ENCODE peak calls at places on chromosomes 1 and 21, in seven cellular contexts. D is gastrocnemius medialis, P is IMR-90, O is HCT116, W is body of pancreas, G is right atrium auricular region, A is left ventricle myocardium inferior. L is an unnamed sample.

GRCh38 chr1:32447469-32448185 is 17.2 kb upstream of the ZBTB8B start:
- DNase-seq in D (no peak), P (peak; percentile 74), O (peak; percentile 46), W (no peak), G (no peak), A (no peak), L (no peak)

GRCh38 chr1:63794927-63795326 is 21.1 kb downstream of the ROR1 start:
- DNase-seq in D (no peak), P (peak; percentile 28), O (no peak), W (no peak), G (no peak), A (no peak), L (no peak)

GRCh38 chr1:41019353-41019745 is 2.2 kb downstream of the SLFNL1 start:
- DNase-seq in D (no peak), P (no peak), O (no peak), W (no peak), G (no peak), A (no peak), L (no peak)

GRCh38 chr21:14678987-14679574 is 133.0 kb upstream of the SAMSN1 start:
- DNase-seq in D (no peak), P (no peak), O (no peak), W (no peak), G (no peak), A (no peak), L (no peak)

GRCh38 chr1:170581041-170581440 is 49.1 kb downstream of the GORAB start:
- DNase-seq in D (no peak), P (no peak), O (no peak), W (no peak), G (no peak), A (peak; percentile 18), L (no peak)

GRCh38 chr1:243420968-243421675 is 165.3 kb downstream of the SDCCAG8 start:
- DNase-seq in D (no peak), P (no peak), O (no peak), W (no peak), G (no peak), A (no peak), L (no peak)

GRCh38 chr1:171257207-171258052 is 9.1 kb downstream of the FMO1 start:
- DNase-seq in D (no peak), P (no peak), O (no peak), W (peak; percentile 73), G (no peak), A (no peak), L (no peak)

GRCh38 chr21:15706686-15707085 is 23.1 kb upstream of the USP25 start:
- DNase-seq in D (no peak), P (peak; percentile 97), O (peak; percentile 81), W (no peak), G (no peak), A (no peak), L (no peak)

GRCh38 chr1:43774359-43774758 is 67.0 kb downstream of the ST3GAL3 start:
- DNase-seq in D (no peak), P (peak; percentile 84), O (no peak), W (no peak), G (no peak), A (no peak), L (no peak)

GRCh38 chr1:167229719-167230385 is 9.2 kb downstream of the POU2F1 start:
- DNase-seq in D (no peak), P (no peak), O (no peak), W (no peak), G (no peak), A (no peak), L (no peak)

GRCh38 chr1:53378061-53378460 is 50.2 kb upstream of the LRP8 start:
- DNase-seq in D (no peak), P (no peak), O (no peak), W (no peak), G (no peak), A (no peak), L (peak; percentile 21)

GRCh38 chr1:180946537-180947507 is 34.1 kb downstream of the KIAA1614 start:
- DNase-seq in D (no peak), P (no peak), O (no peak), W (no peak), G (no peak), A (no peak), L (no peak)

GRCh38 chr1:226888816-226889215 is 18.4 kb downstream of the PSEN2 start:
- DNase-seq in D (no peak), P (no peak), O (no peak), W (no peak), G (no peak), A (no peak), L (no peak)

DNA sequence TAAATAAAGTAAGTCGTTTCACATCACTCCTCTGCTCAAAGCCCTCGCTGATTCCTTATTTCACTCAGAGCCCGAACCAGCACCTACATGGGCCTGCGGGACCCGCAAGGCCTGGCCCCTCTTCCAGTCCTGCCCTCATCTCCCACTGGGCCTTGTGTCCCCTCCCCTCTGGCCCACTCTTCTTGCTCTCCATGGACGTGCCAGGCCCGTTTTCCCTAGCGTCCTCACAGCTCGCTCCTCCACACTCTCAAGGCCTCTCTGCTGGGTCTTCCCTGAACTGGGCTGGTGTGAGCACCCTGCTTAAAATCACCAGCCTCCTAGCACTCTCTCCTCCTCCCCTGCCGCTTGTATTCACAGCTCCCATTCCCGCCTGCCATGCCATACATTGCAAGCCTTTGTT is 237.9 kb downstream of the FOXD2 start:
- DNase-seq in D (no peak), P (no peak), O (no peak), W (no peak), G (peak; percentile 23), A (no peak), L (peak; percentile 50)
- H3K27ac ChIP-seq in D (no peak overlapping the region), P (no peak overlapping the region), O (no peak overlapping the region), W (no peak overlapping the region), G (no peak overlapping the region), A (no peak overlapping the region), L (no peak overlapping the region)

GRCh38 chr1:145964328-145965118 is at the start of the genes ANKRD34A and POLR3GL:
- DNase-seq in D (peak; percentile 97), P (peak; percentile 89), O (peak; percentile 92), W (peak; percentile 98), G (peak; percentile 97), A (peak; percentile 96), L (peak; percentile 98)
- TF ChIP-seq CTCF in D (no peak), P (no peak), O (no peak), W (no peak), G (peak; percentile 13), A (no peak), L (no peak)

GRCh38 chr1:115666702-115667101 is 24.9 kb downstream of the VANGL1 start:
- DNase-seq in D (peak; percentile 78), P (no peak), O (no peak), W (peak; percentile 89), G (no peak), A (peak; percentile 71), L (no peak)
- H3K27ac ChIP-seq in D (peak overlapping the region; percentile 42), P (no peak overlapping the region), O (no peak overlapping the region), W (no peak overlapping the region), G (peak overlapping the region; percentile 55), A (peak overlapping the region; percentile 80), L (peak overlapping the region; percentile 1)

DNA sequence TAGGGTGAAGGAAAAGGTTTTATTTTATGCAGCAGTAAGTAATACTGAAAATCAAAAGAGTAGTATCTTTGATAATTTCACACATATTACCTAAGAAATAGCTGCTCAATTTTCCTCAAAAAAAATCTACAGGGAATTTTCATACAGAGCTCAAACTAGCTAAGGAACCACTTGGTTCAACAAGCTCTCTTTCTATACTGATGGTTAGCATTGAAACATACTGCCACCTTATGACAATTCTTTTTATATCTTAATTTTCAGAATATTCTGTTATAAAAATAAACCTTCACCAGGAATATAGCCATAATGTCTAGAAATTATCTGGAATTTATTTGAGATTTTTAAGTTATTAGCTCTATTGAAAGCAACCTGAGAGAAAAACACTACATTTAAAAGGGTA is 142.1 kb downstream of the DPYD start:
- DNase-seq in D (no peak), P (peak; percentile 24), O (no peak), W (no peak), G (no peak), A (no peak), L (no peak)
- TF ChIP-seq CTCF in D (no peak), P (peak; percentile 23), O (no peak), W (no peak), G (peak; percentile 29), A (peak; percentile 17), L (no peak)

DNA sequence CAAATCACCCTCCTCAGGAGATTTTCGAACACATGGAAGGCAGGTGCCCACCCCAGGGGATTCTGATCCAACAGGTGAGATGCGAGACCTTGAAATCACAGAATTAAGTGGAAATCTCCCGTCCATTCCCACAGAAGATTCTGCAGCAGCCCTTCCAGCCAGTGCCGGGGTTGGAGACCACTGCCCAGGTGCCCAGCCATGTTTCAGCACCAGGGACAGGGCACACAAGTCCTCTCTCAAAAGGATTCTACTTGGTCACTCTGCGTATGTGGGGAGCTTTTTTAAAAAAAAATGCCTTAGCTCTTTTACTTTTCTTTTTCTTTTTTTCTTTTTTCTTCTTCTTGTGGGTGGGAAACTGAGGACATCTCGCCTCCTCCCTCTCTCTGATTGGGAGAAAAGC is 80.7 kb downstream of the VWA5B1 start:
- DNase-seq in D (no peak), P (peak; percentile 22), O (no peak), W (no peak), G (no peak), A (no peak), L (no peak)
- H3K27ac ChIP-seq in D (no peak overlapping the region), P (no peak overlapping the region), O (no peak overlapping the region), W (no peak overlapping the region), G (no peak overlapping the region), A (no peak overlapping the region), L (no peak overlapping the region)

GRCh38 chr1:221765527-221765926 is 23.6 kb upstream of the DUSP10 start:
- DNase-seq in D (no peak), P (no peak), O (no peak), W (no peak), G (no peak), A (no peak), L (no peak)

GRCh38 chr1:221772107-221772506 is 30.2 kb upstream of the DUSP10 start:
- DNase-seq in D (no peak), P (peak; percentile 48), O (no peak), W (no peak), G (no peak), A (no peak), L (no peak)

GRCh38 chr1:221773383-221773782 is 31.5 kb upstream of the DUSP10 start:
- DNase-seq in D (no peak), P (no peak), O (no peak), W (no peak), G (no peak), A (no peak), L (no peak)

GRCh38 chr1:221766210-221766609 is 24.3 kb upstream of the DUSP10 start:
- DNase-seq in D (no peak), P (peak; percentile 83), O (no peak), W (no peak), G (no peak), A (no peak), L (no peak)

DNA sequence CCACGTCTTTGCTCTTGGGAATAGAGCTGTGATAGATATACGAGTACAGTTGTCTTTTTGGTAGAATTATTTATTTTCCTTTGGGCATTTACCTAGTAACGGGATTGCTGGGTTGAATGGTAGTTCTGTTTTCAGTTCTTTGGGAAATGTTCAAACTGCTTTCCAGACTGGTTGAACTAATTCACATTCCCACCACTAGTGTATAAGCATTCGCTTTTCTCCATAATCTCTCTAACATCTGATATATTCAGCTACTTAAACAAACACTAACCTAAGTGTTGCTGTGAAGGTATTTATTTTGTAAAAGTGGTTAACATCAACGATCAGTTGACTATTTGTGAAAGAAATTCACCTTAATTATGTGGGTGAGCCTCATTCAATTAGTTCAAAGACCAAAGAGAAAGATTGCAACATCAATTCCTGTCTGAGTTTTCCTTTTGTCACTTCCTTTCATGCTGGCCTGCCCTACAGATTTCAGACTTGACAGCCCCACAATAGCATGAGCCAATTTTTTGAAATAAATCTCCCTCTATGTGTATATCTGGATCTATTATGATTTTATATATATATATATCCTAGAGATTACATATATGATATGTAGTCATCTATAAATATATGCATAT is 26.7 kb upstream of the DUSP10 start:
- DNase-seq in D (no peak), P (no peak), O (no peak), W (no peak), G (no peak), A (no peak), L (no peak)
- TF ChIP-seq CTCF in D (no peak), P (no peak), O (no peak), W (no peak), G (no peak), A (no peak), L (no peak)

L was measured in coronary artery.